ENCODE peak calls at places on chromosomes 13 and 19, in ten cellular contexts. T is lower leg skin, Z is choroid plexus epithelial cell, H is psoas muscle, F is Caco-2, P is IMR-90, U is MM.1S, V is heart left ventricle, Y is WERI-Rb-1, G is fibroblast of lung. L is an unnamed sample.

GRCh38 chr19:30253581-30253996 is 118.6 kb upstream of the ZNF536 start:
- DNase-seq in Z (no peak), H (no peak), U (no peak), F (no peak), Y (peak), P (no peak), V (no peak), T (no peak), G (no peak), L (no peak)

GRCh38 chr19:49520705-49521319 is 7.0 kb upstream of the RCN3 start:
- DNase-seq in G (no peak), H (peak), F (no peak), Z (no peak), T (peak), V (peak), P (no peak), U (no peak), Y (no peak), L (no peak)

GRCh38 chr13:28550721-28551497 is 56.0 kb upstream of the FLT1 start:
- DNase-seq in P (no peak), U (no peak), V (no peak), T (no peak), Z (no peak), Y (no peak), H (no peak), G (no peak), F (no peak), L (no peak)

GRCh38 chr13:21996049-21996448 is 325.2 kb downstream of the FGF9 start:
- DNase-seq in U (no peak), V (no peak), Y (no peak), G (no peak), Z (no peak), F (no peak), H (no peak), P (no peak), T (no peak), L (no peak)

GRCh38 chr19:8702350-8702749 is 3.8 kb upstream of the ACTL9 start:
- DNase-seq in P (no peak), G (no peak), U (no peak), Z (no peak), H (no peak), F (no peak), Y (no peak), V (no peak), T (no peak), L (no peak)

GRCh38 chr13:40494932-40495619 is 171.4 kb downstream of the FOXO1 start:
- DNase-seq in G (no peak), U (no peak), Y (no peak), V (no peak), F (no peak), H (no peak), T (no peak), Z (no peak), P (no peak), L (no peak)

GRCh38 chr19:650121-650520 is 10.4 kb downstream of the FGF22 start:
- DNase-seq in U (no peak), G (no peak), Y (no peak), V (no peak), H (no peak), Z (no peak), F (no peak), P (no peak), T (no peak), L (no peak)

GRCh38 chr19:19140476-19140875 is 2.2 kb upstream of the TMEM161A start:
- DNase-seq in Y (no peak), T (no peak), V (no peak), H (no peak), P (peak), Z (no peak), G (no peak), U (no peak), F (no peak), L (peak)

GRCh38 chr13:26946675-26947342 is 186.2 kb upstream of the GPR12 start:
- DNase-seq in V (no peak), Y (no peak), P (peak), F (peak), H (no peak), U (peak), G (peak), Z (peak), T (no peak), L (peak)

GRCh38 chr19:17091758-17092333 is 16.3 kb downstream of the MYO9B start:
- DNase-seq in G (no peak), P (no peak), F (no peak), T (no peak), Y (no peak), H (peak), Z (no peak), V (peak), U (no peak), L (no peak)

GRCh38 chr13:45950343-45950995 is 98.9 kb upstream of the SIAH3 start:
- DNase-seq in G (peak), P (peak), Y (no peak), H (no peak), U (no peak), Z (peak), T (no peak), V (no peak), F (no peak), L (peak)

GRCh38 chr19:42268704-42269517 is at the start of gene CIC:
- DNase-seq in H (peak), Z (peak), V (peak), T (peak), P (peak), G (peak), F (peak), Y (peak), U (peak), L (peak)

GRCh38 chr13:49421391-49421790 is 22.5 kb downstream of the CAB39L start:
- DNase-seq in V (no peak), U (no peak), P (no peak), H (no peak), Y (peak), T (no peak), F (peak), G (no peak), Z (peak), L (peak)

GRCh38 chr13:75902166-75903104 is 266.3 kb downstream of the LMO7 start:
- DNase-seq in V (no peak), H (no peak), Z (no peak), F (no peak), T (no peak), P (no peak), G (no peak), Y (no peak), U (peak), L (no peak)

GRCh38 chr13:98444381-98444780 is 132.5 kb downstream of the STK24 start:
- DNase-seq in T (no peak), H (no peak), U (no peak), Y (no peak), F (no peak), V (no peak), G (no peak), Z (no peak), P (no peak), L (no peak)

GRCh38 chr19:51389143-51389542 is 1.2 kb downstream of the C19orf84 start:
- DNase-seq in Y (no peak), H (no peak), Z (no peak), G (no peak), T (no peak), P (no peak), U (no peak), F (no peak), V (no peak), L (no peak)

GRCh38 chr13:91240341-91240740 is 107.1 kb upstream of the MIR17HG start:
- DNase-seq in V (no peak), Z (no peak), U (no peak), P (no peak), T (no peak), F (no peak), H (no peak), G (no peak), Y (no peak), L (no peak)

GRCh38 chr19:50005428-50005827 is 19.7 kb downstream of the VRK3 start:
- DNase-seq in F (no peak), H (no peak), P (no peak), Y (no peak), Z (no peak), G (no peak), U (no peak), V (no peak), T (no peak), L (no peak)

GRCh38 chr19:57708641-57709354 is at the start of gene ZNF154:
- DNase-seq in F (no peak), Z (peak), P (peak), V (no peak), T (no peak), H (peak), Y (no peak), G (peak), U (no peak), L (peak)

GRCh38 chr19:13835791-13836723 is 40.8 kb downstream of the ZSWIM4 start:
- DNase-seq in Z (no peak), Y (no peak), P (no peak), V (peak), F (no peak), H (peak), T (no peak), G (no peak), U (no peak), L (no peak)
- H3K4me3 ChIP-seq in Z (no peak), Y (no peak), P (no peak), V (no peak), F (no peak), H (peak), T (no peak), G (no peak), U (no peak), L (no peak)

DNA sequence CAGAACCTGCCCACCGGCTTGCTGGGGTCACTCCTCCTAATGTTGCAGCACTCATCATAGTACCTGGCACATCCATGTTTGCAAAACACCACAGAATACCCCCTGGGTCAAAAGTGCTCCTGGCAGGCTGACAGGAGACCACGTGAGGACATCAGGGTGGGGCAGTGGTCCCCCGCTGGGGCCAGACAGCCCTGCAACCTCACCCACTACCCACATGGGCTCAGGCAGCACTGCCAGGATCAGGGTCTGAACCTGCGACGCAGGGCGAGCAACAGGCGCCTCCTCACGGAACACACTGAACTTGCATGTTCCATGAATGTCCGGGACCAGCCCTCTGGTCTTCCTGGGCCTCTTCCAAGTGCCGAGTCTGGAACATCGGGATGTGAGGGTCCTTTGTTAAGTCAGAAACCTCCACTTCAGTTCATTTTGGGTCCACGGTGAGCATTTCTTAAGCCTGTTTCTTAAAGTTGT is 1.4 kb upstream of the SLC7A9 start:
- DNase-seq in H (peak), Y (no peak), Z (no peak), V (no peak), U (no peak), P (no peak), T (no peak), G (no peak), F (no peak), L (no peak)
- TF ChIP-seq CTCF in H (no peak), Y (no peak), Z (no peak), V (no peak), U (no peak), P (no peak), T (no peak), G (no peak), F (no peak), L (no peak)

DNA sequence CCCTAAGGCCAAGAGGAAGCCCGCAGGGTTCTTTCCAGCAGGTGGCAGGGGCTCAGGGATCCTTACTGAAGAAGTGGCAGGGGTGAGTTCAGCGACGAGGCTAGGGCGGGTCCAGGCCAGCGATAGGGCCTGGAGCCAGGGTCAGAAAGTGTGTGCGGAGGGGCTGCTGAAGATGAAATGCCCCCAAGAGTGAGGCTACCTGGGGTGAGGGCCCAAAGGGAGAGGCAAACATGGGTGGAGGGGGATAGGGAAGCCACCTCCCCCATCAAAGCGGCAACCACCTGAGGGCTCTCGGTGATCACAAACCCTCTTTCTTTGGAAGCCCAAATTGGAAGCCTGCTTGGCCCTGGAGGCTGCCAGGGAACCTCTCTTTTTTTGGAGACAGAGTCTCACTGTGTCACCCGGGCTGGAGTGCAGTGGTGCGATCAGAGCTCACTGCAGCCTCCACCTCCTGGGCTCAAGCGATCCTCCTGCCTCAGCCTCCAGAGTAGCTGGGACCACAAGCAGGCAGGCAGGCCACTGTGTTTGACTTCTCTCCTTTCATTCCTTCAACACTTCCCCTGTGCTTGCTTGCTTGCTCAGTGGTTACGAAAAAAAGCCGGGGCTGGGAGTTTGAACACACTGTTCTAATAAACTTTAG is 1.2 kb upstream of the ATP8B3 start:
- DNase-seq in G (no peak), F (no peak), Y (no peak), T (no peak), P (no peak), H (no peak), U (no peak), Z (no peak), V (no peak), L (no peak)
- H3K4me3 ChIP-seq in G (peak), F (peak), Y (peak), T (peak), P (peak), H (peak), U (peak), Z (peak), V (peak), L (peak)

GRCh38 chr19:35055715-35056179 is 14.2 kb downstream of the HPN start:
- DNase-seq in Z (no peak), P (no peak), F (no peak), T (no peak), G (no peak), H (no peak), U (peak), V (no peak), Y (peak), L (no peak)
- TF ChIP-seq CTCF in Z (peak), P (no peak), F (peak), T (no peak), G (no peak), H (no peak), U (peak), V (no peak), Y (peak), L (peak)

GRCh38 chr13:66849706-66850105 is 380.4 kb downstream of the PCDH9 start:
- DNase-seq in G (no peak), Z (no peak), F (no peak), U (no peak), P (no peak), T (no peak), V (no peak), Y (no peak), H (no peak), L (no peak)

GRCh38 chr13:66844933-66845332 is 385.2 kb downstream of the PCDH9 start:
- DNase-seq in F (no peak), V (peak), Z (no peak), T (no peak), Y (no peak), U (no peak), P (no peak), G (no peak), H (no peak), L (no peak)

GRCh38 chr13:66847541-66847940 is 382.6 kb downstream of the PCDH9 start:
- DNase-seq in F (no peak), G (no peak), V (no peak), T (no peak), P (no peak), Y (no peak), H (no peak), U (no peak), Z (no peak), L (no peak)

GRCh38 chr13:66845393-66845792 is 384.7 kb downstream of the PCDH9 start:
- DNase-seq in G (no peak), T (no peak), P (no peak), Z (no peak), Y (no peak), H (no peak), F (no peak), U (no peak), V (peak), L (no peak)
- H3K4me3 ChIP-seq in G (no peak), T (no peak), P (no peak), Z (no peak), Y (no peak), H (no peak), F (no peak), U (no peak), V (no peak), L (no peak)

GRCh38 chr19:45715139-45715538 is 15.6 kb downstream of the FBXO46 start:
- DNase-seq in T (no peak), H (no peak), U (no peak), Y (no peak), F (no peak), Z (no peak), P (no peak), V (no peak), G (no peak), L (no peak)
- TF ChIP-seq CTCF in T (no peak), H (no peak), U (no peak), Y (no peak), F (no peak), Z (no peak), P (no peak), V (no peak), G (no peak), L (no peak)

GRCh38 chr19:55677572-55678028 is 2.6 kb downstream of the EPN1 start:
- DNase-seq in G (no peak), Y (no peak), U (no peak), F (no peak), V (no peak), H (no peak), Z (peak), P (no peak), T (no peak), L (no peak)

GRCh38 chr19:55675661-55676354 is 782 bp downstream of the EPN1 start:
- DNase-seq in F (no peak), Y (no peak), P (no peak), T (no peak), Z (no peak), G (no peak), H (peak), V (no peak), U (peak), L (peak)

GRCh38 chr19:55676889-55677505 is 2.0 kb downstream of the EPN1 start:
- DNase-seq in T (no peak), U (no peak), Z (no peak), F (no peak), Y (no peak), G (no peak), H (no peak), V (no peak), P (no peak), L (no peak)

GRCh38 chr19:55674841-55675660 is at the start of gene EPN1:
- DNase-seq in P (peak), H (peak), T (peak), V (peak), F (peak), U (peak), Y (peak), Z (peak), G (peak), L (peak)

GRCh38 chr19:55676384-55676783 is 1.4 kb downstream of the EPN1 start:
- DNase-seq in P (peak), T (no peak), G (no peak), Y (no peak), U (no peak), V (no peak), F (no peak), H (peak), Z (peak), L (no peak)
- H3K4me3 ChIP-seq in P (peak), T (no peak), G (peak), Y (no peak), U (peak), V (peak), F (peak), H (peak), Z (peak), L (peak)

GRCh38 chr19:10074153-10074552 is 12.0 kb upstream of the SHFL start:
- DNase-seq in P (peak), Z (peak), H (no peak), U (no peak), V (no peak), F (no peak), G (peak), Y (peak), T (no peak), L (peak)
- TF ChIP-seq CTCF in P (peak), Z (peak), H (peak), U (peak), V (no peak), F (peak), G (peak), Y (peak), T (no peak), L (peak)

GRCh38 chr13:42981853-42982252 is 10.2 kb downstream of the EPSTI1 start:
- DNase-seq in F (peak), U (no peak), H (no peak), G (no peak), T (no peak), V (no peak), Z (no peak), P (no peak), Y (no peak), L (no peak)

GRCh38 chr13:42990147-42990990 is 1.7 kb downstream of the EPSTI1 start:
- DNase-seq in G (peak), V (no peak), H (no peak), F (no peak), U (peak), Z (peak), Y (no peak), T (no peak), P (peak), L (peak)

GRCh38 chr13:42985312-42986175 is 6.5 kb downstream of the EPSTI1 start:
- DNase-seq in F (no peak), U (no peak), Z (no peak), Y (no peak), V (no peak), T (peak), G (peak), P (no peak), H (no peak), L (peak)

GRCh38 chr13:42984691-42985090 is 7.3 kb downstream of the EPSTI1 start:
- DNase-seq in U (no peak), V (no peak), G (no peak), Z (no peak), Y (no peak), F (no peak), H (no peak), P (no peak), T (no peak), L (no peak)

DNA sequence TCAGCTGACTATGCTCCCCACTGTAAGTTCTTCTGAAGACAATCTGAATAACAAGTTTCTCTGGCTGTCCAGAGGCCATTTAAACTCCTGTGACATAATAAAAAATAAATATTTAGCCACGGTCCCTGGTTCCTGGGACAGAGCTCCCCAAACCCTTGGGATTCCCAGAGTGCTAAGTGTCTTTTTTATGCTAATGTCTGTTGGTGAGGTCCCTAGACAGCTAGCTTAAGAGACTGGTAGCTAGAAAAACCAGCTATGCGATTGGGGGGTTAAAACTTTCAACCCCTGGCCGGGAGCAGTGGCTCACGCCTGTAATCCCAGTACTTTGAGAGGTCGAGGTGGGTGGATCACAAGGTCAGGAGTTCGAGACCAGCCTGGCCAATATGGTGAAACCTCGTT is 5.9 kb downstream of the EPSTI1 start:
- DNase-seq in T (no peak), P (no peak), G (no peak), V (no peak), Z (no peak), H (no peak), U (no peak), F (no peak), Y (no peak), L (no peak)
- H3K4me3 ChIP-seq in T (no peak), P (no peak), G (no peak), V (no peak), Z (no peak), H (no peak), U (no peak), F (no peak), Y (no peak), L (no peak)